ENCODE peak calls at places on chromosomes 13 and 19, in seven cellular contexts. D, K, T, S, I, Z and H are unnamed samples.

GRCh38 chr19:1177322-1178114 is 3.5 kb upstream of the SBNO2 start:
- DNase-seq in S (no peak), I (no peak), Z (peak), D (peak), K (no peak), T (no peak), H (no peak)

GRCh38 chr13:99340638-99341037 is 33.4 kb upstream of the GPR183 start:
- DNase-seq in K (no peak), T (no peak), D (no peak), I (no peak), Z (no peak), S (no peak), H (no peak)

GRCh38 chr13:110690516-110690915 is 15.4 kb downstream of the CARS2 start:
- DNase-seq in D (no peak), I (no peak), K (no peak), Z (peak), T (no peak), S (no peak), H (no peak)

GRCh38 chr19:41795031-41795461 is 1.3 kb upstream of the CEACAM3 start:
- DNase-seq in T (no peak), Z (no peak), D (peak), K (peak), S (no peak), I (peak), H (no peak)

GRCh38 chr13:79870766-79871165 is 389.8 kb downstream of the NDFIP2 start:
- DNase-seq in K (no peak), I (peak), D (no peak), Z (no peak), T (no peak), S (no peak), H (no peak)

GRCh38 chr19:46232029-46232428 is 2.5 kb downstream of the IGFL1 start:
- DNase-seq in S (no peak), K (no peak), I (no peak), D (no peak), Z (no peak), T (no peak), H (no peak)

GRCh38 chr19:36150586-36150985 is 1.7 kb downstream of the COX7A1 start:
- DNase-seq in K (no peak), I (no peak), T (no peak), S (no peak), D (no peak), Z (peak), H (no peak)

GRCh38 chr19:1970003-1970805 is 29.2 kb downstream of the CSNK1G2 start:
- DNase-seq in T (no peak), Z (peak), D (no peak), S (no peak), K (no peak), I (peak), H (no peak)

GRCh38 chr13:51714663-51715168 is 89.2 kb downstream of the DHRS12 start:
- DNase-seq in T (no peak), Z (no peak), D (peak), S (no peak), I (no peak), K (no peak), H (no peak)

GRCh38 chr13:113474179-113474578 is 16.3 kb downstream of the DCUN1D2 start:
- DNase-seq in S (no peak), K (no peak), I (no peak), Z (no peak), D (no peak), T (no peak), H (no peak)

GRCh38 chr19:8340341-8341096 is 2.5 kb downstream of the KANK3 start:
- DNase-seq in S (no peak), I (no peak), T (no peak), K (no peak), D (no peak), Z (peak), H (no peak)

GRCh38 chr19:6092329-6093286 is 17.7 kb downstream of the RFX2 start:
- DNase-seq in Z (peak), T (peak), K (peak), I (peak), D (peak), S (no peak), H (peak)

GRCh38 chr13:47190696-47191095 is 293.8 kb upstream of the HTR2A start:
- DNase-seq in D (peak), K (no peak), T (no peak), I (peak), S (no peak), Z (no peak), H (no peak)

GRCh38 chr13:111384441-111385181 is 64.2 kb downstream of the TEX29 start:
- DNase-seq in K (no peak), D (no peak), T (no peak), I (no peak), S (peak), Z (no peak), H (no peak)

GRCh38 chr19:35458821-35459391 is 10.8 kb downstream of the FFAR2 start:
- DNase-seq in K (no peak), Z (no peak), I (peak), S (no peak), T (no peak), D (no peak), H (no peak)

GRCh38 chr19:49864890-49865289 is 2.5 kb downstream of the PNKP start:
- DNase-seq in K (no peak), S (no peak), D (no peak), Z (no peak), T (no peak), I (no peak), H (no peak)

GRCh38 chr13:98173431-98173921 is 3.6 kb downstream of the RNF113B start:
- DNase-seq in D (peak), Z (no peak), T (no peak), K (no peak), I (no peak), S (no peak), H (no peak)

GRCh38 chr13:93987458-93987857 is 492.0 kb downstream of the DCT start:
- DNase-seq in K (no peak), Z (no peak), I (no peak), S (no peak), T (no peak), D (no peak), H (no peak)